ENCODE peak calls at places on chromosome 14, in nine cellular contexts. S, K, Z, T, H, J, G, A and X are unnamed samples.

GRCh38 chr14:88095791-88096190 is 90.9 kb downstream of the GPR65 start:
- DNase-seq in S (no peak), K (no peak), Z (no peak), T (no peak), H (no peak), J (no peak), G (no peak), A (no peak), X (no peak)

GRCh38 chr14:31294736-31295398 is 87.3 kb upstream of the HECTD1 start:
- DNase-seq in S (no peak), K (no peak), Z (no peak), T (no peak), H (no peak), J (no peak), G (no peak), A (no peak), X (no peak)

GRCh38 chr14:56709201-56709600 is 101.1 kb downstream of the OTX2 start:
- DNase-seq in S (no peak), K (no peak), Z (no peak), T (no peak), H (no peak), J (no peak), G (no peak), A (no peak), X (no peak)

GRCh38 chr14:54564799-54565235 is 2.1 kb upstream of the SAMD4A start:
- DNase-seq in S (peak), K (no peak), Z (no peak), T (no peak), H (no peak), J (peak), G (no peak), A (no peak), X (peak)

GRCh38 chr14:35028435-35028834 is 17.6 kb upstream of the FAM177A1 start:
- DNase-seq in S (no peak), K (no peak), Z (no peak), T (no peak), H (no peak), J (no peak), G (no peak), A (no peak), X (no peak)

GRCh38 chr14:57732886-57733285 is 133.0 kb downstream of the SLC35F4 start:
- DNase-seq in S (peak), K (no peak), Z (no peak), T (no peak), H (no peak), J (peak), G (no peak), A (no peak), X (no peak)

GRCh38 chr14:90093942-90094595 is 32.3 kb downstream of the KCNK13 start:
- DNase-seq in S (no peak), K (no peak), Z (no peak), T (no peak), H (peak), J (peak), G (no peak), A (no peak), X (no peak)

GRCh38 chr14:35875296-35875695 is 49.2 kb downstream of the BRMS1L start:
- DNase-seq in S (no peak), K (no peak), Z (no peak), T (no peak), H (no peak), J (peak), G (no peak), A (no peak), X (no peak)

GRCh38 chr14:61837336-61838229 is 75.4 kb downstream of the SNAPC1 start:
- DNase-seq in S (peak), K (peak), Z (peak), T (peak), H (peak), J (peak), G (peak), A (peak), X (peak)

GRCh38 chr14:105458571-105458970 is 16.1 kb upstream of the CRIP2 start:
- DNase-seq in S (no peak), K (no peak), Z (no peak), T (no peak), H (no peak), J (no peak), G (no peak), A (peak), X (no peak)

GRCh38 chr14:24013654-24014514 is 25.2 kb downstream of the DHRS4L2 start:
- DNase-seq in S (peak), K (peak), Z (peak), T (peak), H (peak), J (peak), G (peak), A (no peak), X (peak)

GRCh38 chr14:102046337-102047278 is 40.2 kb downstream of the HSP90AA1 start:
- DNase-seq in S (peak), K (peak), Z (peak), T (no peak), H (peak), J (peak), G (peak), A (peak), X (peak)

GRCh38 chr14:58637391-58638230 is at the start of gene DACT1:
- DNase-seq in S (no peak), K (no peak), Z (peak), T (peak), H (no peak), J (peak), G (no peak), A (peak), X (peak)

GRCh38 chr14:40317690-40318089 is 885.5 kb upstream of the FBXO33 start:
- DNase-seq in S (no peak), K (no peak), Z (no peak), T (no peak), H (no peak), J (no peak), G (no peak), A (no peak), X (no peak)

GRCh38 chr14:74414793-74415437 is 11.1 kb downstream of the SYNDIG1L start:
- DNase-seq in S (no peak), K (no peak), Z (no peak), T (no peak), H (no peak), J (peak), G (no peak), A (no peak), X (no peak)

GRCh38 chr14:21069388-21070082 is 569 bp upstream of the ARHGEF40 start:
- DNase-seq in S (no peak), K (no peak), Z (peak), T (no peak), H (no peak), J (peak), G (no peak), A (peak), X (no peak)

GRCh38 chr14:61186793-61187641 is 94.1 kb downstream of the TMEM30B start:
- DNase-seq in S (no peak), K (no peak), Z (no peak), T (no peak), H (no peak), J (peak), G (no peak), A (no peak), X (no peak)

GRCh38 chr14:61372379-61372778 is 51.0 kb downstream of the PRKCH start:
- DNase-seq in S (no peak), K (no peak), Z (no peak), T (no peak), H (no peak), J (no peak), G (no peak), A (no peak), X (no peak)

GRCh38 chr14:91143862-91144261 is 30.0 kb downstream of the DGLUCY start:
- DNase-seq in S (no peak), K (no peak), Z (no peak), T (no peak), H (peak), J (no peak), G (no peak), A (peak), X (no peak)

GRCh38 chr14:37707716-37708115 is 112.3 kb downstream of the TTC6 start:
- DNase-seq in S (peak), K (no peak), Z (no peak), T (no peak), H (no peak), J (no peak), G (no peak), A (no peak), X (no peak)

GRCh38 chr14:71242237-71242748 is 335.0 kb downstream of the PCNX1 start:
- DNase-seq in S (no peak), K (peak), Z (no peak), T (no peak), H (no peak), J (no peak), G (no peak), A (peak), X (no peak)

GRCh38 chr14:55730602-55731001 is 150.6 kb downstream of the KTN1 start:
- DNase-seq in S (peak), K (no peak), Z (no peak), T (no peak), H (peak), J (no peak), G (no peak), A (no peak), X (no peak)